ENCODE peak calls at places on chromosome 16, in eight cellular contexts. One of them, this sample, is unnamed.

GRCh38 chr16:58198022-58198683 is at the start of gene CSNK2A2:
- DNase-seq in COLO829: peak
- DNase-seq in KBM-7: peak
- DNase-seq in pons: peak
- DNase-seq in amygdala: peak
- DNase-seq in Calu3: peak
- DNase-seq in body of pancreas: peak
- DNase-seq in NCI-H460: peak
- DNase-seq in this sample: peak

GRCh38 chr16:67537636-67538591 is 9.3 kb downstream of the RIPOR1 start:
- DNase-seq in COLO829: no peak
- DNase-seq in KBM-7: no peak
- DNase-seq in pons: no peak
- DNase-seq in amygdala: peak
- DNase-seq in Calu3: peak
- DNase-seq in body of pancreas: peak
- DNase-seq in NCI-H460: no peak
- DNase-seq in this sample: peak

GRCh38 chr16:28189237-28189636 is 22.5 kb downstream of the XPO6 start:
- DNase-seq in COLO829: no peak
- DNase-seq in KBM-7: no peak
- DNase-seq in pons: no peak
- DNase-seq in amygdala: no peak
- DNase-seq in Calu3: no peak
- DNase-seq in body of pancreas: no peak
- DNase-seq in NCI-H460: no peak
- DNase-seq in this sample: no peak

GRCh38 chr16:28504707-28505404 is 1.8 kb downstream of the IL27 start:
- DNase-seq in COLO829: no peak
- DNase-seq in KBM-7: no peak
- DNase-seq in pons: no peak
- DNase-seq in amygdala: no peak
- DNase-seq in Calu3: peak
- DNase-seq in body of pancreas: no peak
- DNase-seq in NCI-H460: no peak
- DNase-seq in this sample: no peak

GRCh38 chr16:66574081-66574480 is 5.2 kb upstream of the CMTM2 start:
- DNase-seq in COLO829: peak
- DNase-seq in KBM-7: no peak
- DNase-seq in pons: no peak
- DNase-seq in amygdala: no peak
- DNase-seq in Calu3: no peak
- DNase-seq in body of pancreas: no peak
- DNase-seq in NCI-H460: no peak
- DNase-seq in this sample: no peak

GRCh38 chr16:49150341-49150740 is 131.3 kb downstream of the CBLN1 start:
- DNase-seq in COLO829: no peak
- DNase-seq in KBM-7: no peak
- DNase-seq in pons: no peak
- DNase-seq in amygdala: no peak
- DNase-seq in Calu3: no peak
- DNase-seq in body of pancreas: no peak
- DNase-seq in NCI-H460: no peak
- DNase-seq in this sample: no peak

GRCh38 chr16:58393138-58393504 is 850 bp downstream of the GINS3 start:
- DNase-seq in COLO829: no peak
- DNase-seq in KBM-7: no peak
- DNase-seq in pons: no peak
- DNase-seq in amygdala: no peak
- DNase-seq in Calu3: no peak
- DNase-seq in body of pancreas: no peak
- DNase-seq in NCI-H460: peak
- DNase-seq in this sample: peak

GRCh38 chr16:69327585-69328310 is 2.6 kb downstream of the PDF start:
- DNase-seq in COLO829: no peak
- DNase-seq in KBM-7: no peak
- DNase-seq in pons: no peak
- DNase-seq in amygdala: no peak
- DNase-seq in Calu3: no peak
- DNase-seq in body of pancreas: no peak
- DNase-seq in NCI-H460: no peak
- DNase-seq in this sample: no peak

GRCh38 chr16:81546781-81547180 is 102.2 kb downstream of the CMIP start:
- DNase-seq in COLO829: no peak
- DNase-seq in KBM-7: no peak
- DNase-seq in pons: no peak
- DNase-seq in amygdala: no peak
- DNase-seq in Calu3: no peak
- DNase-seq in body of pancreas: no peak
- DNase-seq in NCI-H460: no peak
- DNase-seq in this sample: no peak

GRCh38 chr16:12160815-12161550 is 184.4 kb downstream of the SNX29 start:
- DNase-seq in COLO829: no peak
- DNase-seq in KBM-7: no peak
- DNase-seq in pons: no peak
- DNase-seq in amygdala: no peak
- DNase-seq in Calu3: no peak
- DNase-seq in body of pancreas: no peak
- DNase-seq in NCI-H460: no peak
- DNase-seq in this sample: no peak

GRCh38 chr16:88478115-88478514 is 25.0 kb downstream of the ZFPM1 start:
- DNase-seq in COLO829: no peak
- DNase-seq in KBM-7: no peak
- DNase-seq in pons: no peak
- DNase-seq in amygdala: no peak
- DNase-seq in Calu3: no peak
- DNase-seq in body of pancreas: no peak
- DNase-seq in NCI-H460: no peak
- DNase-seq in this sample: no peak

GRCh38 chr16:16071631-16072244 is 122.3 kb downstream of the ABCC1 start:
- DNase-seq in COLO829: no peak
- DNase-seq in KBM-7: peak
- DNase-seq in pons: no peak
- DNase-seq in amygdala: no peak
- DNase-seq in Calu3: no peak
- DNase-seq in body of pancreas: peak
- DNase-seq in NCI-H460: no peak
- DNase-seq in this sample: peak

GRCh38 chr16:82715833-82716232 is 89.1 kb downstream of the CDH13 start:
- DNase-seq in COLO829: no peak
- DNase-seq in KBM-7: no peak
- DNase-seq in pons: no peak
- DNase-seq in amygdala: no peak
- DNase-seq in Calu3: no peak
- DNase-seq in body of pancreas: no peak
- DNase-seq in NCI-H460: no peak
- DNase-seq in this sample: no peak

GRCh38 chr16:73214825-73215481 is 167.0 kb upstream of the ZFHX3 start:
- DNase-seq in COLO829: no peak
- DNase-seq in KBM-7: no peak
- DNase-seq in pons: no peak
- DNase-seq in amygdala: no peak
- DNase-seq in Calu3: no peak
- DNase-seq in body of pancreas: no peak
- DNase-seq in NCI-H460: no peak
- DNase-seq in this sample: no peak

GRCh38 chr16:52812945-52813556 is 239.6 kb downstream of the CHD9NB start:
- DNase-seq in COLO829: peak
- DNase-seq in KBM-7: no peak
- DNase-seq in pons: no peak
- DNase-seq in amygdala: no peak
- DNase-seq in Calu3: peak
- DNase-seq in body of pancreas: no peak
- DNase-seq in NCI-H460: no peak
- DNase-seq in this sample: no peak

GRCh38 chr16:57618306-57619132 is 9.9 kb upstream of the ADGRG1 start:
- DNase-seq in COLO829: no peak
- DNase-seq in KBM-7: no peak
- DNase-seq in pons: no peak
- DNase-seq in amygdala: no peak
- DNase-seq in Calu3: peak
- DNase-seq in body of pancreas: peak
- DNase-seq in NCI-H460: peak
- DNase-seq in this sample: no peak

GRCh38 chr16:87350681-87351319 is 32.8 kb downstream of the FBXO31 start:
- DNase-seq in COLO829: no peak
- DNase-seq in KBM-7: no peak
- DNase-seq in pons: no peak
- DNase-seq in amygdala: peak
- DNase-seq in Calu3: no peak
- DNase-seq in body of pancreas: no peak
- DNase-seq in NCI-H460: no peak
- DNase-seq in this sample: peak

GRCh38 chr16:4795181-4795827 is at the start of gene SMIM22:
- DNase-seq in COLO829: no peak
- DNase-seq in KBM-7: no peak
- DNase-seq in pons: no peak
- DNase-seq in amygdala: peak
- DNase-seq in Calu3: peak
- DNase-seq in body of pancreas: peak
- DNase-seq in NCI-H460: no peak
- DNase-seq in this sample: no peak

This sample was measured in adrenal gland.